ENCODE peak calls at places on chromosomes 16 and 17, in four cellular contexts. E is transverse colon, I is tibial nerve, D is heart left ventricle. Z is an unnamed sample.

GRCh38 chr16:2090819-2091721 is 43.3 kb downstream of the TSC2 start:
- DNase-seq in E (peak), I (peak), D (peak), Z (no peak)

GRCh38 chr17:14302421-14303099 is 1.7 kb downstream of the HS3ST3B1 start:
- DNase-seq in D (peak), E (peak), I (peak), Z (no peak)

GRCh38 chr17:58280480-58281217 is at the start of gene MPO:
- DNase-seq in I (no peak), D (no peak), E (no peak), Z (no peak)

GRCh38 chr16:77273-77806 is 685 bp upstream of the MPG start:
- DNase-seq in D (peak), E (peak), I (no peak), Z (no peak)

GRCh38 chr17:1039511-1040215 is 42.7 kb downstream of the TIMM22 start:
- DNase-seq in I (peak), E (peak), D (peak), Z (no peak)

GRCh38 chr17:40511667-40512221 is 10.3 kb upstream of the TNS4 start:
- DNase-seq in I (no peak), E (no peak), D (peak), Z (no peak)

GRCh38 chr17:76538941-76539340 is 903 bp upstream of the PRCD start:
- DNase-seq in I (no peak), D (no peak), E (no peak), Z (no peak)

GRCh38 chr17:40028595-40028994 is 13.4 kb downstream of the CSF3 start:
- DNase-seq in I (no peak), D (no peak), E (no peak), Z (no peak)

GRCh38 chr17:77110006-77110374 is 30.8 kb upstream of the SEC14L1 start:
- DNase-seq in I (no peak), E (no peak), D (no peak), Z (no peak)

GRCh38 chr17:29617125-29617480 is 5.6 kb downstream of the CORO6 start:
- DNase-seq in E (peak), D (peak), I (peak), Z (no peak)

GRCh38 chr16:7013990-7014389 is 318.7 kb upstream of the RBFOX1 start:
- DNase-seq in E (no peak), I (no peak), D (no peak), Z (no peak)

GRCh38 chr17:82690786-82691489 is 7.6 kb downstream of the RAB40B start:
- DNase-seq in I (no peak), E (no peak), D (no peak), Z (no peak)

GRCh38 chr16:22318690-22319358 is 21.6 kb downstream of the POLR3E start:
- DNase-seq in I (peak), D (no peak), E (peak), Z (peak)

GRCh38 chr16:31206776-31207175 is 4.2 kb upstream of the PYCARD start:
- DNase-seq in I (no peak), D (peak), E (no peak), Z (no peak)

GRCh38 chr16:1976951-1977874 is 4.1 kb downstream of the NOXO1 start:
- DNase-seq in I (no peak), E (no peak), D (no peak), Z (no peak)

GRCh38 chr17:17320911-17321220 is 17.7 kb downstream of the NT5M start:
- DNase-seq in D (no peak), E (no peak), I (no peak), Z (no peak)

GRCh38 chr17:54882371-54882770 is 18.3 kb upstream of the TOM1L1 start:
- DNase-seq in E (no peak), D (no peak), I (no peak), Z (no peak)

GRCh38 chr16:85690469-85691064 is 1.8 kb upstream of the GINS2 start:
- DNase-seq in E (no peak), D (peak), I (no peak), Z (no peak)

GRCh38 chr17:82823004-82823403 is 16.8 kb downstream of the ZNF750 start:
- DNase-seq in E (no peak), I (no peak), D (peak), Z (no peak)

GRCh38 chr17:20197527-20197926 is 188.4 kb downstream of the SPECC1 start:
- DNase-seq in E (no peak), D (no peak), I (no peak), Z (no peak)

GRCh38 chr16:78211951-78212350 is 112.5 kb downstream of the WWOX start:
- DNase-seq in D (no peak), E (no peak), I (no peak), Z (no peak)

GRCh38 chr16:83715217-83715920 is 92.4 kb upstream of the HSBP1 start:
- DNase-seq in E (no peak), D (no peak), I (no peak), Z (no peak)

GRCh38 chr17:31842416-31843381 is 16.3 kb downstream of the COPRS start:
- DNase-seq in E (peak), I (peak), D (peak), Z (peak)

GRCh38 chr17:76565728-76566612 is 19.7 kb downstream of the ST6GALNAC2 start:
- DNase-seq in I (no peak), E (no peak), D (peak), Z (no peak)

GRCh38 chr16:87580855-87581261 is 21.4 kb upstream of the JPH3 start:
- DNase-seq in E (no peak), D (no peak), I (no peak), Z (no peak)

GRCh38 chr17:55728361-55728760 is 5.7 kb upstream of the TMEM100 start:
- DNase-seq in E (no peak), D (no peak), I (no peak), Z (no peak)

GRCh38 chr16:81996664-81997529 is 14.4 kb downstream of the SDR42E1 start:
- DNase-seq in E (no peak), D (no peak), I (no peak), Z (no peak)

GRCh38 chr16:75099075-75099667 is 17.4 kb downstream of the LDHD start:
- DNase-seq in I (no peak), D (no peak), E (no peak), Z (no peak)

GRCh38 chr17:14011740-14012405 is 57.4 kb upstream of the COX10 start:
- DNase-seq in D (peak), I (no peak), E (no peak), Z (no peak)

GRCh38 chr17:73559532-73559931 is 84.7 kb downstream of the SDK2 start:
- DNase-seq in E (no peak), D (no peak), I (no peak), Z (no peak)

GRCh38 chr17:1446201-1446600 is 9.8 kb downstream of the CRK start:
- DNase-seq in E (no peak), I (no peak), D (no peak), Z (no peak)

GRCh38 chr17:6936370-6937028 is 59.4 kb upstream of the ALOX12 start:
- DNase-seq in D (no peak), I (peak), E (peak), Z (no peak)

GRCh38 chr17:35930211-35931065 is at the start of gene RDM1:
- DNase-seq in E (peak), D (no peak), I (peak), Z (peak)

GRCh38 chr16:58481226-58481869 is 18.6 kb upstream of the NDRG4 start:
- DNase-seq in E (no peak), I (no peak), D (peak), Z (no peak)

GRCh38 chr17:21843318-21843865 is 151.1 kb downstream of the KCNJ18 start:
- DNase-seq in D (no peak), E (no peak), I (no peak), Z (no peak)

GRCh38 chr16:81413245-81413990 is 31.2 kb upstream of the CMIP start:
- DNase-seq in D (no peak), E (no peak), I (no peak), Z (no peak)

GRCh38 chr16:3890091-3890490 is 9.6 kb upstream of the CREBBP start:
- DNase-seq in E (no peak), D (no peak), I (no peak), Z (no peak)

GRCh38 chr16:82152641-82153094 is 17.4 kb downstream of the MPHOSPH6 start:
- DNase-seq in D (no peak), I (no peak), E (peak), Z (peak)

GRCh38 chr16:86707581-86707980 is 129.2 kb downstream of the FOXL1 start:
- DNase-seq in E (no peak), D (no peak), I (no peak), Z (no peak)

GRCh38 chr17:17467720-17468119 is 9.1 kb upstream of the MED9 start:
- DNase-seq in E (peak), I (no peak), D (no peak), Z (peak)

DNA sequence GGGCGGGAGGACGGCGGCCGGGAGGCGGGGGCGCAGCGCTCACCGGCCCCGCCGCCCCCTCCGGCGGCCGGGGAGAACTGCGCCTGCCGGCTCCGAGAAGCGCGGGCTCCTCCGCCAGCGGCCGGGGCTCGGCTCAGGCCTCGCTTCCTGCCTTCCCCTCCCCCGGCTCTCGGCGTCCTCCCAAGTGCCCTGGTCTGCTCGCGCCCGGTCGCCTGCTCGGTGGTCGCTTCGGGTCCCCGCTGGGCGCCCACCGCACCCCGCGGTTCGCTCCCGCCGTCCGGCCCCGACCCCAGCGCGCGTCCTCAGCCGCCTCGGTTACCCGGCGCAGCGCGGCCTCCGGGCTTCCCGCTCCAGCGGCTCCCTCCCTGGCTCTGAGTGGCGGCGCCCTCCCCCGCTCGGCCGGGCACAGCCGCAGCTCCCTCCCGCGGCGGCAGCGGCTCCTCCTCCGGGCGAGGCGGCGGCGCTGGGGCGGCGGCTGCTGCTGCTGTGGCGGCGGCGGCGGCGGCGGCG is 294 bp downstream of the UBTF start:
- DNase-seq in D (peak), E (peak), I (no peak), Z (peak)
- TF ChIP-seq POLR2A in D (peak), E (peak), I (peak), Z (peak)

GRCh38 chr16:73311857-73312723 is 264.2 kb upstream of the ZFHX3 start:
- DNase-seq in E (no peak), I (no peak), D (no peak), Z (no peak)

GRCh38 chr16:73319747-73320146 is 271.8 kb upstream of the ZFHX3 start:
- DNase-seq in D (no peak), E (no peak), I (no peak), Z (no peak)

GRCh38 chr16:73308776-73309175 is 260.8 kb upstream of the ZFHX3 start:
- DNase-seq in D (no peak), E (no peak), I (no peak), Z (no peak)

GRCh38 chr16:73315645-73316044 is 267.7 kb upstream of the ZFHX3 start:
- DNase-seq in E (no peak), D (no peak), I (no peak), Z (no peak)

DNA sequence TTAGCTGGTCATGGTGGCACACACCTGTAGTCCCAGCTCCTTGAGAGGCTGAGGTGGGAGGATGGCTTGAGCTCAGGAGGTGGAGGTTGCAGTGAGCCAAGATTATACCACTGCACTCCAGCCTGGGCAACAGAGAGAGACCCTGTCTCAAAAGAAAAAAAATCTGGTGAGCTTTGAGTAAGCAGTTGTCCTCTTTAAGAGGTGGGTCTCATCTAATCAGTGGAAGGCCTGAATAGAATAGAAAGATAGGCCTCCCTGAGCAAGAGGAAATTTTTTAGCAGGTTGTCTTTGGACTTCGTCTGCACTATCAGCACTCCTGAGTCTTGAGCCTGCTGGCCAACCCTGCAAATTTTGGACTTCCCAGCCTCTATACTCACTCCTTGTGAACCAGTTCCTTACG is 266.0 kb upstream of the ZFHX3 start:
- DNase-seq in D (no peak), E (no peak), I (no peak), Z (no peak)
- TF ChIP-seq POLR2A in D (no peak), E (no peak), I (no peak), Z (no peak)

GRCh38 chr16:67177743-67178699 is 5.7 kb downstream of the MATCAP1 start:
- DNase-seq in I (no peak), E (peak), D (peak), Z (no peak)
- TF ChIP-seq POLR2A in I (no peak), E (peak), D (no peak), Z (peak)

DNA sequence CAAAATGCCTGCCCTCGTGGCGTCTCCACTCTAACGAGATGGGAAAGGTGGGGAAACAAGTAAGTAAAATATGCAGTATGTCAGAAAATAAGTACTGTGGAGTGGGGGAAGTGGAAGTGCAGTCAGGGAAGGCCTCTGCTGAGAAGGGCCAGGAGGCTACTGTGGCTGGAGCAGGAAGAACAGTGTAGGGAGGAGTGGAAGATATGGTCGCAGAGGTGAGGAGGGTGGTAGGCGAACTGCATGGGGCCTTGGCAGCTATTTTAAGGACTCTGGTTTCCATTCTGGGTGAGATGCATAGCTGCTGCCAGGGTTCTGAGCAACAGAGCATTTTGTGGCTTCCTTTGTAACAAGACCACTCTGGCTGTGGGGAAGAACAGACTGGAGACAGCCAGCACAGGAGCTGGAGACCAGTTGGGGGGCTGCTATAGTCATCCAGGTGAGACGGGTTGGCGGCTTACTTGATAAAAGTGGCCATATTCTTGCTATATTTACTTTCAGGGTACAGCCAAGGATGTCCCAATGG is 42.7 kb downstream of the CYTH1 start:
- DNase-seq in D (no peak), I (no peak), E (no peak), Z (no peak)
- TF ChIP-seq POLR2A in D (no peak), I (no peak), E (no peak), Z (no peak)

Z was measured in H54.